ENCODE peak calls at places on chromosome 21, in nine cellular contexts. X is substantia nigra; G is central memory CD8-positive, alpha-beta T cell; O is fibroblast of lung; W is CD4-positive, CD25-positive, alpha-beta regulatory T cell; T is activated CD8-positive, alpha-beta memory T cell treated with anti-CD3 and anti-CD28 coated beads for 48 hours; Z is NCI-H2081; Q is astrocyte of the spinal cord; F is choroid plexus epithelial cell. U is an unnamed sample.

GRCh38 chr21:34880401-34880800 is 168.7 kb downstream of the RUNX1 start:
- DNase-seq in G (no peak), O (no peak), F (no peak), W (no peak), Q (no peak), Z (no peak), T (no peak), X (no peak), U (no peak)

GRCh38 chr21:42236014-42236413 is 17.1 kb downstream of the ABCG1 start:
- DNase-seq in O (no peak), W (no peak), X (no peak), F (no peak), Z (no peak), G (no peak), T (no peak), Q (no peak), U (no peak)

GRCh38 chr21:29164330-29164942 is 34.0 kb downstream of the MAP3K7CL start:
- DNase-seq in Z (no peak), Q (peak), T (no peak), F (peak), W (no peak), X (no peak), G (no peak), O (peak), U (peak)

GRCh38 chr21:37711294-37711844 is 204.9 kb downstream of the KCNJ6 start:
- DNase-seq in F (no peak), W (no peak), O (no peak), Z (peak), G (no peak), T (no peak), Q (no peak), X (no peak), U (peak)

GRCh38 chr21:33403128-33403785 is at the start of gene IFNGR2:
- DNase-seq in W (peak), G (no peak), O (no peak), X (no peak), F (peak), Q (no peak), T (no peak), Z (no peak), U (no peak)

GRCh38 chr21:46212721-46213484 is 15.7 kb downstream of the LSS start:
- DNase-seq in Q (no peak), G (no peak), O (no peak), F (no peak), X (no peak), T (no peak), W (no peak), Z (no peak), U (no peak)

GRCh38 chr21:31557421-31557955 is 102.0 kb upstream of the SOD1 start:
- DNase-seq in Z (no peak), F (no peak), O (no peak), T (peak), W (no peak), Q (no peak), X (no peak), G (no peak), U (no peak)

GRCh38 chr21:45383615-45384201 is 21.3 kb upstream of the COL18A1 start:
- DNase-seq in G (no peak), Z (no peak), T (no peak), X (no peak), F (no peak), W (no peak), O (no peak), Q (no peak), U (no peak)

GRCh38 chr21:41835711-41836154 is 43.4 kb downstream of the PRDM15 start:
- DNase-seq in T (no peak), X (no peak), Q (no peak), Z (no peak), O (peak), W (no peak), F (no peak), G (no peak), U (no peak)

GRCh38 chr21:38342734-38343133 is 85.9 kb downstream of the KCNJ15 start:
- DNase-seq in G (no peak), F (no peak), Z (no peak), W (no peak), O (no peak), X (no peak), T (no peak), Q (no peak), U (no peak)

GRCh38 chr21:38780879-38781278 is 24.9 kb upstream of the ETS2 start:
- DNase-seq in Q (no peak), F (no peak), G (no peak), O (no peak), W (no peak), Z (no peak), T (no peak), X (no peak), U (no peak)

GRCh38 chr21:31142600-31142999 is 104.3 kb upstream of the KRTAP19-8 start:
- DNase-seq in G (no peak), Q (no peak), T (no peak), Z (no peak), O (no peak), F (no peak), W (peak), X (no peak), U (no peak)

GRCh38 chr21:43733529-43734071 is 14.7 kb downstream of the PDXK start:
- DNase-seq in G (no peak), Z (no peak), Q (peak), O (peak), T (no peak), X (no peak), F (peak), W (no peak), U (no peak)

GRCh38 chr21:34692458-34693020 is 23.7 kb downstream of the CLIC6 start:
- DNase-seq in Q (no peak), W (no peak), Z (no peak), F (no peak), X (no peak), O (no peak), T (no peak), G (no peak), U (no peak)

GRCh38 chr21:36471254-36471723 is 8.6 kb downstream of the CLDN14 start:
- DNase-seq in W (no peak), T (no peak), O (no peak), Q (peak), F (peak), G (no peak), Z (no peak), X (no peak), U (no peak)

GRCh38 chr21:38839683-38840286 is 34.1 kb downstream of the ETS2 start:
- DNase-seq in O (peak), X (no peak), Z (no peak), G (peak), T (no peak), F (peak), Q (peak), W (no peak), U (no peak)

GRCh38 chr21:28496517-28496916 is 496.2 kb downstream of the LTN1 start:
- DNase-seq in Q (no peak), Z (no peak), W (no peak), X (no peak), G (no peak), T (no peak), O (no peak), F (no peak), U (no peak)

GRCh38 chr21:42843021-42843420 is 36.3 kb downstream of the WDR4 start:
- DNase-seq in Z (no peak), W (no peak), O (no peak), X (no peak), G (no peak), F (no peak), Q (no peak), T (no peak), U (no peak)

GRCh38 chr21:16388291-16388690 is 658.5 kb downstream of the USP25 start:
- DNase-seq in Z (no peak), T (no peak), X (no peak), W (no peak), F (no peak), G (no peak), O (no peak), Q (no peak), U (no peak)

GRCh38 chr21:17901458-17902092 is 82.4 kb upstream of the C21orf91 start:
- DNase-seq in Z (no peak), G (no peak), T (no peak), F (peak), X (no peak), Q (peak), W (no peak), O (no peak), U (no peak)